ENCODE peak calls at places on chromosomes 16 and 17, in four cellular contexts. K is HepG2, Y is K562, P is GM12878. R is an unnamed sample.

GRCh38 chr17:43013296-43013695 is 6.7 kb downstream of the IFI35 start:
- DNase-seq in K (no peak), Y (no peak), P (no peak), R (no peak)

GRCh38 chr17:74213897-74214386 is 571 bp downstream of the TTYH2 start:
- DNase-seq in K (no peak), Y (no peak), P (no peak), R (no peak)

GRCh38 chr17:50177983-50178834 is 12.4 kb downstream of the SGCA start:
- DNase-seq in K (peak; percentile 89), Y (peak; percentile 76), P (no peak), R (peak; percentile 80)

GRCh38 chr16:2339521-2340484 is 725 bp downstream of the ABCA3 start:
- DNase-seq in K (peak; percentile 15), Y (peak; percentile 80), P (no peak), R (peak; percentile 57)

GRCh38 chr16:88735121-88735520 is 28.8 kb downstream of the CTU2 start:
- DNase-seq in K (no peak), Y (no peak), P (no peak), R (no peak)

GRCh38 chr17:17156107-17156506 is 50.0 kb downstream of the PLD6 start:
- DNase-seq in K (no peak), Y (no peak), P (no peak), R (no peak)

GRCh38 chr16:15643453-15644305 is 725 bp upstream of the MARF1 start:
- DNase-seq in K (peak; percentile 84), Y (no peak), P (no peak), R (peak; percentile 46)

GRCh38 chr16:87580855-87581261 is 21.4 kb upstream of the JPH3 start:
- DNase-seq in K (no peak), Y (peak; percentile 61), P (no peak), R (peak; percentile 30)

GRCh38 chr17:77565166-77565565 is 393.3 kb upstream of the TNRC6C start:
- DNase-seq in K (no peak), Y (no peak), P (no peak), R (no peak)

GRCh38 chr16:87457724-87458423 is 35.0 kb downstream of the ZCCHC14 start:
- DNase-seq in K (no peak), Y (no peak), P (peak; percentile 38), R (no peak)

GRCh38 chr16:23857256-23857891 is 21.6 kb downstream of the PRKCB start:
- DNase-seq in K (no peak), Y (no peak), P (no peak), R (no peak)

GRCh38 chr16:13036600-13036999 is 135.2 kb downstream of the SHISA9 start:
- DNase-seq in K (peak; percentile 43), Y (peak; percentile 33), P (no peak), R (no peak)

GRCh38 chr17:76270770-76271668 is 5.9 kb downstream of the UBALD2 start:
- DNase-seq in K (no peak), Y (no peak), P (no peak), R (no peak)

GRCh38 chr16:64251742-64252141 is 870.1 kb downstream of the CDH11 start:
- DNase-seq in K (no peak), Y (no peak), P (no peak), R (no peak)

GRCh38 chr16:84033251-84034195 is 9.1 kb downstream of the SLC38A8 start:
- DNase-seq in K (no peak), Y (no peak), P (no peak), R (no peak)

GRCh38 chr16:50985733-50986132 is 165.3 kb downstream of the SALL1 start:
- DNase-seq in K (no peak), Y (no peak), P (no peak), R (no peak)

GRCh38 chr17:16282522-16282921 is 65.5 kb downstream of the PIGL start:
- DNase-seq in K (no peak), Y (no peak), P (no peak), R (no peak)

GRCh38 chr16:89195521-89196171 is 4.7 kb downstream of the SLC22A31 start:
- DNase-seq in K (no peak), Y (no peak), P (no peak), R (no peak)

GRCh38 chr17:49898547-49899490 is 51.0 kb upstream of the TAC4 start:
- DNase-seq in K (peak; percentile 66), Y (peak; percentile 36), P (no peak), R (peak; percentile 37)

GRCh38 chr16:49491736-49492089 is 118.1 kb downstream of the C16orf78 start:
- DNase-seq in K (no peak), Y (no peak), P (no peak), R (peak; percentile 21)

GRCh38 chr17:82876602-82877391 is 37.0 kb upstream of the ZNF750 start:
- DNase-seq in K (peak; percentile 65), Y (peak; percentile 81), P (no peak), R (peak; percentile 85)

GRCh38 chr17:73099504-73099903 is 7.0 kb upstream of the SLC39A11 start:
- DNase-seq in K (no peak), Y (no peak), P (no peak), R (no peak)

GRCh38 chr17:1985686-1986085 is 39.4 kb downstream of the RTN4RL1 start:
- DNase-seq in K (no peak), Y (no peak), P (no peak), R (no peak)

GRCh38 chr17:78429618-78429995 is 51.2 kb downstream of the PGS1 start:
- DNase-seq in K (no peak), Y (no peak), P (no peak), R (no peak)

GRCh38 chr17:34146440-34147043 is 108.5 kb upstream of the CCL2 start:
- DNase-seq in K (peak; percentile 43), Y (peak; percentile 73), P (no peak), R (peak; percentile 27)

GRCh38 chr16:65409505-65409904 is 287.6 kb upstream of the CDH11 start:
- DNase-seq in K (no peak), Y (no peak), P (no peak), R (no peak)

GRCh38 chr17:77279448-77280303 is 138.9 kb downstream of the SEC14L1 start:
- DNase-seq in K (peak; percentile 86), Y (peak; percentile 84), P (no peak), R (no peak)

GRCh38 chr17:4074831-4075495 is 67.9 kb downstream of the ZZEF1 start:
- DNase-seq in K (peak; percentile 46), Y (peak; percentile 55), P (peak; percentile 25), R (peak; percentile 53)

GRCh38 chr17:31835984-31836383 is 23.1 kb downstream of the COPRS start:
- DNase-seq in K (no peak), Y (no peak), P (no peak), R (no peak)

GRCh38 chr17:40915199-40915661 is 22.2 kb downstream of the KRT23 start:
- DNase-seq in K (peak; percentile 96), Y (no peak), P (peak; percentile 13), R (no peak)

GRCh38 chr17:44901323-44901965 is 2.2 kb upstream of the EFTUD2 start:
- DNase-seq in K (no peak), Y (no peak), P (no peak), R (no peak)

GRCh38 chr16:54649846-54650245 is 280.8 kb upstream of the IRX5 start:
- DNase-seq in K (no peak), Y (no peak), P (no peak), R (no peak)

GRCh38 chr17:48816438-48816773 is 623 bp downstream of the TTLL6 start:
- DNase-seq in K (no peak), Y (no peak), P (no peak), R (no peak)

GRCh38 chr16:57270221-57271062 is 14.0 kb downstream of the PLLP start:
- DNase-seq in K (no peak), Y (no peak), P (no peak), R (no peak)

GRCh38 chr17:4900231-4901107 is 1.1 kb downstream of the C17orf107 start:
- DNase-seq in K (no peak), Y (no peak), P (no peak), R (no peak)

GRCh38 chr16:11370084-11370931 is 25.0 kb downstream of the RMI2 start:
- DNase-seq in K (peak; percentile 78), Y (no peak), P (peak; percentile 57), R (no peak)

GRCh38 chr17:48011405-48012150 is 26.0 kb downstream of the COPZ2 start:
- DNase-seq in K (peak; percentile 38), Y (peak; percentile 58), P (no peak), R (peak; percentile 75)

GRCh38 chr17:306536-307294 is 45.9 kb downstream of the RPH3AL start:
- DNase-seq in K (no peak), Y (no peak), P (no peak), R (no peak)
- TF ChIP-seq TARDBP in K (no peak), Y (no peak), P (no peak), R (no peak)

GRCh38 chr16:81831722-81832126 is 52.6 kb downstream of the PLCG2 start:
- DNase-seq in K (no peak), Y (no peak), P (peak; percentile 82), R (no peak)
- TF ChIP-seq FOXK2 in K (no peak), Y (no peak), P (no peak), R (no peak)

DNA sequence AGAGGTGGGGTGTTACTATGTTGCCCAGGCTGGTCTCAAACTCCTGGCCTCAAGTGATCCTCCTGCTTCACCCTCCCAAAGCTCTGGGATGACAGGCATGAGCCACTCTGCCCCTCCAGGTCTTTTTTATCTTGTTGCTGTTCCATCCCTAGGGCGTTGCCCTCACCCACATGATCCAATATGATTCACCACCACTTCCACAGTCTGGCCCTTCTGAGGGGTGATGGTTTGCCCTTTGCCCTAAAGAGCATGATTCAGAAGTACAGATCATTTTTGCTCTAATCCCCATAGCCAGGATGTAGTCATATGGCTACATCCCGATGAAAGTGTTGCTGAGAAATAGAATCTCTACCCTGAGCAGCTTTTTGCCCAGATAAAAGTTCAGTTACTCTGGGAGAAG is 18.8 kb downstream of the STX4 start:
- DNase-seq in K (peak; percentile 45), Y (peak; percentile 33), P (no peak), R (no peak)
- TF ChIP-seq TARDBP in K (no peak), Y (no peak), P (no peak), R (no peak)

GRCh38 chr16:85462405-85463227 is 150.5 kb upstream of the GSE1 start:
- DNase-seq in K (no peak), Y (peak; percentile 96), P (no peak), R (peak; percentile 63)
- TF ChIP-seq FOXK2 in K (no peak), Y (no peak), P (no peak), R (no peak)

DNA sequence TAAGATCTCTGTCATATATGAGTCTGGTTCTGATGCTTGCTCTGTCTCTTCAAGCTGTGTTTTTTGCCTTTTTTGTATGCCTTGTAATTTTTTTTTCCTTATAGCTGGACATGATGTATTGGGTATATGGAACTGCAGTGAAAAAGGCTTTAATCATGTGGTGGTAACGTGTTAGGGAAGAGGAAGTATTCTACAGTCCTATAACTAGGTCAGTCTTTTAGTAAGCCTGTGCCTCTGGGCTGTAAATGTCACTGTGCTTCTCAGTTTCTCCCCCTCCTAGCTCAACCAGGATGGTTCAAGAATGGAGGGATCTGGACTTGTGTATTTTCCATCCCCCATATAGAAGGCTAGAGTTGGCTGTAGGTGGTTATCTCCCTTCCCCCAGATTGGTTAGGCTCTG is 202.3 kb upstream of the AXIN2 start:
- DNase-seq in K (no peak), Y (no peak), P (no peak), R (no peak)
- TF ChIP-seq TARDBP in K (no peak), Y (no peak), P (no peak), R (no peak)

DNA sequence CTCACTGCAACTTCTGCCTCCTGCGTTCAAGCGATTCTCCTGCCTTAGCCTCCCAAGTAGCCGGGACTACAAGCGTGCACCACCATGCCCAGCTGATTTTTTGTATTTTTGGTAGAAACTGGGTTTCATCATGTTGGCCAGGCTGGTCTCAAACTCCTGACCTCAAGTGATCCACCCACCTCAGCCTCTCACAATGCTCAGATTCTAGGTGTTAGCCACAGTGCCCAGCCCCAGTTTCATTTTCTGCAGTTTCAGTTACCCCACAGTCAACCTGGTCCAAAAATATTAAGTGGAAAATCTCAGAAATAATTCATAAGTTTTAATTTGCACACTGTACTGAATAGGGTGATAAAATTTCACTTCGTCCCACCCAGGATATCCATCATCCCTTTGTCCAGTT is 28.7 kb downstream of the KNOP1 start:
- DNase-seq in K (no peak), Y (no peak), P (no peak), R (no peak)
- TF ChIP-seq FOXK2 in K (no peak), Y (no peak), P (no peak), R (no peak)

GRCh38 chr16:31301708-31302400 is 42.1 kb downstream of the ITGAM start:
- DNase-seq in K (no peak), Y (peak; percentile 24), P (no peak), R (no peak)
- TF ChIP-seq TARDBP in K (no peak), Y (no peak), P (no peak), R (no peak)